ENCODE peak calls at places on chromosome 22, in nine cellular contexts. T, Z, Q, U, R, H, C, B and Y are unnamed samples.
A peak's percentile ranks its signal among the peaks of the same experiment; 100 is the strongest.

GRCh38 chr22:48968201-48968959 is 859.3 kb downstream of the BRD1 start:
- DNase-seq in T (no peak), Z (peak; percentile 28), Q (peak; percentile 30), U (no peak), R (peak; percentile 13), H (no peak), C (peak; percentile 85), B (no peak), Y (no peak)

GRCh38 chr22:44906999-44907644 is 102.7 kb downstream of the PHF21B start:
- DNase-seq in T (no peak), Z (no peak), Q (no peak), U (no peak), R (no peak), H (no peak), C (peak; percentile 37), B (peak; percentile 26), Y (no peak)

GRCh38 chr22:19035474-19036228 is 86.6 kb downstream of the DGCR2 start:
- DNase-seq in T (no peak), Z (no peak), Q (no peak), U (no peak), R (no peak), H (no peak), C (peak; percentile 90), B (peak; percentile 48), Y (peak; percentile 19)

GRCh38 chr22:24177456-24177855 is 3.8 kb upstream of the SUSD2 start:
- DNase-seq in T (no peak), Z (no peak), Q (no peak), U (no peak), R (no peak), H (no peak), C (no peak), B (no peak), Y (no peak)

GRCh38 chr22:46501701-46502100 is 35.7 kb downstream of the CELSR1 start:
- DNase-seq in T (peak; percentile 10), Z (no peak), Q (no peak), U (peak; percentile 83), R (no peak), H (no peak), C (no peak), B (no peak), Y (no peak)

GRCh38 chr22:43476341-43476740 is 64.5 kb downstream of the MPPED1 start:
- DNase-seq in T (no peak), Z (no peak), Q (no peak), U (no peak), R (no peak), H (no peak), C (peak; percentile 84), B (no peak), Y (no peak)

GRCh38 chr22:45503816-45504702 is 1.4 kb downstream of the FBLN1 start:
- DNase-seq in T (no peak), Z (no peak), Q (peak; percentile 44), U (peak; percentile 79), R (no peak), H (peak; percentile 14), C (peak; percentile 87), B (peak; percentile 46), Y (no peak)

GRCh38 chr22:42363851-42364250 is 68.4 kb downstream of the NFAM1 start:
- DNase-seq in T (no peak), Z (no peak), Q (no peak), U (no peak), R (no peak), H (no peak), C (no peak), B (no peak), Y (peak; percentile 45)

GRCh38 chr22:33706100-33706499 is 214.2 kb downstream of the LARGE1 start:
- DNase-seq in T (no peak), Z (no peak), Q (no peak), U (no peak), R (no peak), H (no peak), C (peak; percentile 63), B (no peak), Y (no peak)

GRCh38 chr22:42437488-42438292 is 5.5 kb upstream of the NFAM1 start:
- DNase-seq in T (no peak), Z (no peak), Q (peak; percentile 87), U (peak; percentile 52), R (peak; percentile 84), H (peak; percentile 86), C (peak; percentile 93), B (peak; percentile 84), Y (peak; percentile 79)

GRCh38 chr22:20438678-20439492 is 1.3 kb upstream of the SCARF2 start:
- DNase-seq in T (no peak), Z (no peak), Q (no peak), U (no peak), R (no peak), H (peak; percentile 25), C (peak; percentile 82), B (peak; percentile 56), Y (no peak)

GRCh38 chr22:45290410-45290936 is 5.7 kb downstream of the UPK3A start:
- DNase-seq in T (peak; percentile 39), Z (peak; percentile 54), Q (no peak), U (peak; percentile 67), R (peak; percentile 73), H (no peak), C (peak; percentile 77), B (no peak), Y (peak; percentile 64)

GRCh38 chr22:37454857-37455686 is 27.8 kb upstream of the ELFN2 start:
- DNase-seq in T (no peak), Z (no peak), Q (no peak), U (peak; percentile 67), R (no peak), H (no peak), C (peak; percentile 51), B (no peak), Y (peak; percentile 68)

GRCh38 chr22:38203855-38204497 is 2.2 kb downstream of the MAFF start:
- DNase-seq in T (no peak), Z (no peak), Q (no peak), U (peak; percentile 31), R (no peak), H (no peak), C (no peak), B (no peak), Y (no peak)

GRCh38 chr22:42418811-42419243 is 13.4 kb downstream of the NFAM1 start:
- DNase-seq in T (no peak), Z (no peak), Q (no peak), U (no peak), R (no peak), H (no peak), C (no peak), B (no peak), Y (peak; percentile 50)

GRCh38 chr22:22802346-22802970 is 85.2 kb upstream of the IGLL5 start:
- DNase-seq in T (no peak), Z (no peak), Q (no peak), U (no peak), R (no peak), H (peak; percentile 39), C (no peak), B (no peak), Y (no peak)

GRCh38 chr22:47850644-47851151 is 1088.2 kb downstream of the TBC1D22A start:
- DNase-seq in T (no peak), Z (no peak), Q (no peak), U (no peak), R (no peak), H (no peak), C (no peak), B (no peak), Y (peak; percentile 57)

GRCh38 chr22:16601437-16602223 is 9.0 kb upstream of the CCT8L2 start:
- DNase-seq in T (no peak), Z (no peak), Q (no peak), U (no peak), R (no peak), H (no peak), C (no peak), B (no peak), Y (peak; percentile 22)

GRCh38 chr22:20613301-20613700 is 105.9 kb downstream of the MED15 start:
- DNase-seq in T (no peak), Z (no peak), Q (no peak), U (no peak), R (no peak), H (no peak), C (no peak), B (no peak), Y (no peak)

DNA sequence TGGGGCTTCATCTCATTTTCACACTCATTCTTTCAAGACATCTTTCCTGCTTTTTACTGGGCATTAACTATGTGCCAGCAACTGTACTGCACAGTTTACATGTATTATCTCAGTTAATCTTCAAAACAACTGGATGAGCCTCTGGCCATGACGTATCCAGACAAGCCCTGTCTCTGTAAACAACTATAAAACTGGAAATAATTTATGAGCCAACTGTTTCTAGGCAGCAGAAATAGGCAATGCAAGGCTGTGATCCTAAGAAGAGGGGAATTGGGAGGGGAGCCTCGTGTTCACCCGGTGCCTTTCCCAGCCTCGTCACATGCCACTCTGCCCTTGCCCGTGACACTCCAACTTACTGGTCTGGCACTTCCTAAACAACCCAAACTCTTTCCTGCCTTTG is 82.8 kb downstream of the FBXO7 start:
- DNase-seq in T (no peak), Z (peak; percentile 55), Q (no peak), U (peak; percentile 27), R (no peak), H (no peak), C (no peak), B (no peak), Y (no peak)
- TF ChIP-seq CTCF in T (no peak), Z (no peak), Q (no peak), U (no peak), R (no peak), H (no peak), C (no peak), B (no peak), Y (no peak)

DNA sequence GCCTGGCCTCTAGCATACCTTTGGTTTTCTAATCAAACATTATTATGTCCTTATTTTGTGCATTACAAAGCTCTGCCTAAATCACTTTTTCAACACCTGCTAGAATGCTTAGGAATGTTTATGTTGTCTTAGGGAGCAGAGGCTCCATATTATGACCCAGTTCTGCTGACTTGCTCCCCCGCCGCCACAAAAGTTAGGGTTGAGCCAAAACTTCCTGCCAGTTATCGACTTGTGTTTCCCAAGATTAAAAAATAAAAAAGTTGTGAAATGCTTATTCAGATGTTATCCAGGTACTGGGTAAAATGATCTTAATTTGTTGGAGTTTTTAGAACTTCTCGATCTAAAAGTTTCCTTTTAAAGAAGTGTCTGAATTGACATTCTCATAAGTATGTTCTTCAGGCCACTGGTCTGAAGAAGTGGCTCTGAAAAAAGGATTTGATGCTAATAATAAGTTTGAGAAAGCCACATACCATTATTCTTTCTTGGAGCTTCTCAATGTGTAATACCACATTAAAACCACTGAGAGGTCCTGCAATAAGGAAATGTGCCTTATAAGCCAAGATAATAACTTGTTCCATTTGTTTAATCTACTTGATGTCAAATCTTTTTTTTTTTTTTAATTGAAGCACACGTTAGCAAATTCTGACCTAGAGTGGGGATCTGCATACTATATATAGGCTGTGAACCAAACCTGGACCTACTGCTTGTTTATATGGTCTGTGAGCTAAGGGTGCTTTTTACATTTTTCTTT is 2.2 kb downstream of the RNF185 start:
- DNase-seq in T (no peak), Z (no peak), Q (no peak), U (no peak), R (no peak), H (no peak), C (no peak), B (no peak), Y (no peak)
- TF ChIP-seq CTCF in T (no peak), Z (peak; percentile 56), Q (no peak), U (peak; percentile 29), R (no peak), H (no peak), C (peak; percentile 38), B (peak; percentile 18), Y (no peak)

GRCh38 chr22:17786435-17787158 is 12.3 kb upstream of the BID start:
- DNase-seq in T (no peak), Z (no peak), Q (peak; percentile 57), U (peak; percentile 30), R (no peak), H (no peak), C (peak; percentile 70), B (peak; percentile 88), Y (peak; percentile 27)
- TF ChIP-seq CTCF in T (no peak), Z (no peak), Q (no peak), U (no peak), R (no peak), H (no peak), C (peak; percentile 21), B (peak; percentile 23), Y (no peak)

GRCh38 chr22:17703811-17704210 is 65.3 kb downstream of the BCL2L13 start:
- DNase-seq in T (no peak), Z (no peak), Q (no peak), U (no peak), R (no peak), H (no peak), C (no peak), B (no peak), Y (no peak)
- TF ChIP-seq CTCF in T (no peak), Z (no peak), Q (no peak), U (no peak), R (no peak), H (no peak), C (no peak), B (no peak), Y (no peak)